ENCODE peak calls at places on chromosomes 3 and 15, in ten cellular contexts. P, E, R, J, D, U, B, I, G and F are unnamed samples.

GRCh38 chr3:127544151-127544805 is 46.3 kb downstream of the TPRA1 start:
- DNase-seq in G (peak), E (peak), P (peak), I (peak), B (peak), R (peak), U (peak), J (peak), D (peak), F (peak)

GRCh38 chr3:14358426-14359211 is 43.8 kb upstream of the SLC6A6 start:
- DNase-seq in R (peak), B (peak), U (no peak), D (peak), I (no peak), E (no peak), P (peak), J (no peak), G (peak), F (no peak)

GRCh38 chr15:83396071-83396470 is 51.1 kb upstream of the SH3GL3 start:
- DNase-seq in J (no peak), R (peak), P (no peak), B (no peak), U (no peak), D (no peak), E (no peak), G (no peak), I (peak), F (no peak)

GRCh38 chr3:155619118-155619915 is 125.6 kb downstream of the PLCH1 start:
- DNase-seq in P (no peak), B (no peak), R (peak), I (peak), G (no peak), U (no peak), D (no peak), J (no peak), E (no peak), F (no peak)

GRCh38 chr3:36075491-36075890 is 304.8 kb upstream of the STAC start:
- DNase-seq in R (no peak), D (no peak), U (no peak), J (no peak), P (no peak), I (no peak), G (no peak), B (no peak), E (no peak), F (no peak)

GRCh38 chr3:175059788-175060187 is 200.7 kb downstream of the NAALADL2 start:
- DNase-seq in I (no peak), U (no peak), D (no peak), R (no peak), B (no peak), P (no peak), J (no peak), G (no peak), E (no peak), F (no peak)

GRCh38 chr3:151562901-151563300 is 102.0 kb upstream of the IGSF10 start:
- DNase-seq in D (no peak), I (no peak), G (no peak), E (no peak), R (no peak), P (no peak), J (no peak), U (no peak), B (no peak), F (no peak)

GRCh38 chr15:95953032-95953431 is 377.5 kb upstream of the NR2F2 start:
- DNase-seq in D (no peak), I (no peak), P (no peak), U (no peak), R (no peak), G (no peak), E (no peak), J (no peak), B (no peak), F (no peak)

GRCh38 chr15:84112025-84112424 is 123.5 kb upstream of the GOLGA6L4 start:
- DNase-seq in G (peak), D (peak), I (no peak), R (no peak), B (no peak), P (no peak), E (no peak), U (no peak), J (no peak), F (no peak)

GRCh38 chr3:150101016-150101415 is 130.3 kb upstream of the PFN2 start:
- DNase-seq in R (no peak), E (no peak), G (no peak), D (peak), J (no peak), B (no peak), U (no peak), P (no peak), I (no peak), F (no peak)

GRCh38 chr3:114418724-114419543 is 125.1 kb downstream of the TIGIT start:
- DNase-seq in J (peak), D (peak), G (peak), E (no peak), U (no peak), B (no peak), R (peak), I (peak), P (no peak), F (peak)

GRCh38 chr3:177596248-177596821 is 399.1 kb upstream of the TBL1XR1 start:
- DNase-seq in D (peak), B (no peak), E (no peak), U (no peak), G (no peak), J (peak), I (no peak), P (peak), R (no peak), F (no peak)

GRCh38 chr15:59523702-59524101 is 85.7 kb downstream of the FAM81A start:
- DNase-seq in J (no peak), I (no peak), B (no peak), G (no peak), R (no peak), U (no peak), P (no peak), D (no peak), E (no peak), F (no peak)

GRCh38 chr15:80710635-80711553 is 15.8 kb downstream of the ABHD17C start:
- DNase-seq in G (no peak), I (no peak), P (no peak), D (peak), U (no peak), J (no peak), E (no peak), R (no peak), B (no peak), F (peak)

GRCh38 chr3:171416666-171417065 is 43.5 kb downstream of the TNIK start:
- DNase-seq in U (no peak), R (no peak), I (no peak), G (no peak), J (no peak), P (no peak), B (no peak), D (no peak), E (no peak), F (no peak)

GRCh38 chr3:171417137-171417536 is 43.1 kb downstream of the TNIK start:
- DNase-seq in B (no peak), P (no peak), E (no peak), U (no peak), J (no peak), D (no peak), I (no peak), G (no peak), R (no peak), F (no peak)

GRCh38 chr3:171417813-171418212 is 42.4 kb downstream of the TNIK start:
- DNase-seq in D (peak), J (no peak), R (no peak), P (no peak), B (no peak), U (no peak), E (no peak), I (no peak), G (peak), F (no peak)

GRCh38 chr3:171420667-171421066 is 39.5 kb downstream of the TNIK start:
- DNase-seq in G (peak), D (no peak), B (no peak), P (no peak), U (no peak), J (no peak), R (no peak), I (no peak), E (no peak), F (no peak)

GRCh38 chr3:171419457-171419856 is 40.7 kb downstream of the TNIK start:
- DNase-seq in I (no peak), G (no peak), E (no peak), D (no peak), U (no peak), J (no peak), R (no peak), B (no peak), P (no peak), F (no peak)
- H3K4me3 ChIP-seq in I (no peak), G (no peak), E (no peak), D (no peak), U (no peak), J (no peak), R (no peak), B (no peak), P (no peak), F (no peak)

GRCh38 chr3:125039897-125040175 is 16.0 kb downstream of the HEG1 start:
- DNase-seq in J (no peak), G (no peak), B (no peak), P (no peak), E (no peak), I (no peak), U (no peak), D (peak), R (no peak), F (no peak)
- H3K4me3 ChIP-seq in J (no peak), G (no peak), B (no peak), P (no peak), E (no peak), I (no peak), U (no peak), D (no peak), R (no peak), F (no peak)

GRCh38 chr3:182730675-182731042 is 62.6 kb upstream of the ATP11B start:
- DNase-seq in U (no peak), B (no peak), E (no peak), I (no peak), R (no peak), J (no peak), P (no peak), G (no peak), D (no peak), F (no peak)
- H3K4me3 ChIP-seq in U (no peak), B (no peak), E (no peak), I (no peak), R (no peak), J (no peak), P (no peak), G (no peak), D (no peak), F (peak)

GRCh38 chr15:44668925-44669324 is 5.5 kb upstream of the SPG11 start:
- DNase-seq in R (no peak), B (no peak), D (no peak), J (no peak), G (no peak), I (no peak), E (no peak), P (no peak), U (no peak), F (no peak)
- H3K4me3 ChIP-seq in R (no peak), B (no peak), D (no peak), J (no peak), G (no peak), I (no peak), E (no peak), P (no peak), U (no peak), F (no peak)

GRCh38 chr3:55476515-55476914 is 10.6 kb downstream of the WNT5A start:
- DNase-seq in P (no peak), E (no peak), G (peak), B (no peak), I (no peak), U (no peak), D (peak), J (no peak), R (no peak), F (no peak)
- H3K4me3 ChIP-seq in P (no peak), E (no peak), G (peak), B (no peak), I (no peak), U (no peak), D (no peak), J (no peak), R (no peak), F (no peak)

DNA sequence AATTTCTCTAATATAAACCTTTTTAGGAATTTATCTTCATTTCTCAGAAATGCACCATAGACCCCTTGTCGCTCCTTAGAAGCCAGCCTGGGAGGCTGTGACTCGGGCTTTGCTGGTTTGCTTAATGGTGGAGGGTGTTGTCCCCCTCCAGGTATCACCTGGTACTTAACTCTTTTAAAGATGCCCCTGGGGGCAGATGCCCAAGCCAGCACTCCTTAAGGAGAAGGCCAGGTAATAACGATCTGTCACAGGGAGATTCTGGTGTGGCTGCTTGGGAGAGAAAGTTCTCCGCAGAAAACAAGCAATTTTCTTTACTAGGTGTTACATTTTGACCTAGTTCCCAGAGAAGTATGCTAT is 22.3 kb downstream of the EHD4 start:
- DNase-seq in R (no peak), P (no peak), D (no peak), G (no peak), E (no peak), B (no peak), I (peak), J (no peak), U (no peak), F (no peak)
- H3K4me3 ChIP-seq in R (no peak), P (no peak), D (no peak), G (no peak), E (no peak), B (no peak), I (no peak), J (no peak), U (no peak), F (no peak)

GRCh38 chr15:40743921-40744809 is 10.9 kb downstream of the RMDN3 start:
- DNase-seq in G (peak), I (peak), E (no peak), P (no peak), J (peak), D (peak), U (peak), R (no peak), B (no peak), F (no peak)
- H3K4me3 ChIP-seq in G (no peak), I (no peak), E (no peak), P (no peak), J (no peak), D (no peak), U (peak), R (no peak), B (no peak), F (no peak)